ENCODE peak calls at places on chromosomes 7 and 10, in seven cellular contexts. Y, G, W, D, A, R and P are unnamed samples.

GRCh38 chr10:129365767-129366400 is 101.2 kb upstream of the MGMT start:
- DNase-seq in R (no peak), D (peak), W (peak), G (no peak), A (no peak), Y (peak), P (no peak)

GRCh38 chr10:90879062-90879461 is 7.3 kb downstream of the RPP30 start:
- DNase-seq in R (no peak), W (no peak), Y (no peak), G (no peak), A (no peak), D (no peak), P (no peak)

GRCh38 chr10:4653160-4653559 is 172.8 kb upstream of the AKR1E2 start:
- DNase-seq in R (no peak), W (no peak), Y (no peak), G (no peak), D (no peak), A (no peak), P (no peak)

GRCh38 chr10:117445992-117446391 is 70.8 kb upstream of the PDZD8 start:
- DNase-seq in G (no peak), A (no peak), Y (no peak), D (no peak), R (no peak), W (no peak), P (no peak)

GRCh38 chr7:148722340-148723165 is 23.9 kb downstream of the CUL1 start:
- DNase-seq in G (no peak), R (peak), Y (no peak), A (peak), D (no peak), W (no peak), P (no peak)

GRCh38 chr7:134016223-134016941 is 110.8 kb upstream of the LRGUK start:
- DNase-seq in A (peak), D (peak), G (no peak), Y (peak), R (peak), W (no peak), P (peak)

GRCh38 chr10:128867819-128868218 is 599.2 kb upstream of the MGMT start:
- DNase-seq in R (no peak), W (no peak), G (no peak), A (no peak), Y (no peak), D (no peak), P (no peak)

GRCh38 chr10:47269294-47269693 is 30.7 kb upstream of the GDF10 start:
- DNase-seq in Y (no peak), D (peak), G (no peak), W (no peak), R (no peak), A (no peak), P (no peak)

GRCh38 chr7:23476286-23477169 is 6.2 kb upstream of the IGF2BP3 start:
- DNase-seq in W (no peak), R (no peak), G (no peak), D (peak), A (no peak), Y (no peak), P (no peak)

GRCh38 chr7:139782932-139783331 is 5.1 kb upstream of the HIPK2 start:
- DNase-seq in G (no peak), D (no peak), W (no peak), Y (no peak), R (no peak), A (no peak), P (no peak)

GRCh38 chr10:17386616-17387075 is 67.7 kb downstream of the ST8SIA6 start:
- DNase-seq in G (no peak), Y (no peak), R (no peak), D (no peak), A (no peak), W (no peak), P (no peak)

GRCh38 chr10:80694930-80695329 is 157.2 kb downstream of the SH2D4B start:
- DNase-seq in G (no peak), W (no peak), Y (no peak), A (no peak), R (no peak), D (no peak), P (no peak)

GRCh38 chr7:70044064-70044463 is 445.8 kb downstream of the AUTS2 start:
- DNase-seq in D (no peak), R (no peak), Y (no peak), G (no peak), A (no peak), W (no peak), P (no peak)

GRCh38 chr10:5284311-5285057 is 80.3 kb upstream of the UCN3 start:
- DNase-seq in W (no peak), R (no peak), G (no peak), Y (no peak), A (peak), D (peak), P (no peak)

GRCh38 chr7:112307506-112307905 is 101.0 kb downstream of the ZNF277 start:
- DNase-seq in Y (no peak), A (no peak), G (no peak), D (no peak), W (no peak), R (no peak), P (no peak)

GRCh38 chr10:68957654-68958053 is 1.7 kb downstream of the DDX21 start:
- DNase-seq in Y (no peak), R (no peak), W (no peak), G (no peak), A (no peak), D (no peak), P (no peak)

GRCh38 chr10:103910442-103911000 is 7.5 kb downstream of the STN1 start:
- DNase-seq in Y (no peak), A (no peak), R (no peak), D (no peak), W (no peak), G (no peak), P (no peak)

GRCh38 chr7:23431596-23432284 is 38.6 kb downstream of the IGF2BP3 start:
- DNase-seq in W (no peak), A (no peak), G (no peak), R (no peak), Y (no peak), D (no peak), P (no peak)

GRCh38 chr10:12716042-12716441 is 285.5 kb downstream of the CCDC3 start:
- DNase-seq in Y (no peak), D (no peak), W (no peak), G (no peak), R (no peak), A (no peak), P (no peak)

GRCh38 chr10:65294329-65294728 is 1631.5 kb upstream of the LRRTM3 start:
- DNase-seq in A (no peak), D (no peak), R (no peak), Y (no peak), G (no peak), W (no peak), P (no peak)

GRCh38 chr7:77393954-77394353 is 22.2 kb downstream of the GSAP start:
- DNase-seq in R (no peak), A (no peak), W (no peak), Y (no peak), D (no peak), G (no peak), P (no peak)

GRCh38 chr7:141593134-141593533 is 41.9 kb downstream of the AGK start:
- DNase-seq in R (peak), Y (no peak), A (peak), G (no peak), W (no peak), D (no peak), P (no peak)

GRCh38 chr10:110171032-110171431 is 36.4 kb upstream of the MXI1 start:
- DNase-seq in G (no peak), A (no peak), W (no peak), R (no peak), Y (no peak), D (no peak), P (no peak)

GRCh38 chr7:135121868-135122267 is 26.0 kb upstream of the TMEM140 start:
- DNase-seq in W (no peak), Y (no peak), A (no peak), R (no peak), G (no peak), D (no peak), P (no peak)

GRCh38 chr10:22500567-22501369 is 155.5 kb downstream of the SPAG6 start:
- DNase-seq in A (peak), G (no peak), R (no peak), W (no peak), Y (no peak), D (no peak), P (no peak)

GRCh38 chr7:28956608-28957063 is 1.5 kb downstream of the TRIL start:
- DNase-seq in D (no peak), G (no peak), R (peak), A (peak), Y (peak), W (no peak), P (peak)

GRCh38 chr7:77288676-77289320 is 89.2 kb upstream of the FGL2 start:
- DNase-seq in W (no peak), Y (no peak), D (no peak), R (peak), A (peak), G (no peak), P (no peak)

GRCh38 chr7:151940048-151940845 is 16.0 kb upstream of the GALNTL5 start:
- DNase-seq in A (peak), Y (no peak), W (no peak), G (no peak), R (no peak), D (no peak), P (no peak)